ENCODE peak calls at places on chromosome 6, in five cellular contexts. One of them, this sample, is unnamed.

GRCh38 chr6:18432619-18433018 is 45.5 kb downstream of the RNF144B start:
- DNase-seq in right lobe of liver: no peak
- DNase-seq in ovary: no peak
- DNase-seq in spleen: no peak
- DNase-seq in prostate gland: no peak
- DNase-seq in this sample: no peak

GRCh38 chr6:82160255-82160990 is 87.1 kb downstream of the IBTK start:
- DNase-seq in right lobe of liver: no peak
- DNase-seq in ovary: no peak
- DNase-seq in spleen: no peak
- DNase-seq in prostate gland: no peak
- DNase-seq in this sample: no peak

GRCh38 chr6:164502838-164503237 is 806.6 kb downstream of the C6orf118 start:
- DNase-seq in right lobe of liver: no peak
- DNase-seq in ovary: no peak
- DNase-seq in spleen: no peak
- DNase-seq in prostate gland: no peak
- DNase-seq in this sample: no peak

GRCh38 chr6:69974193-69974592 is 107.8 kb downstream of the COL19A1 start:
- DNase-seq in right lobe of liver: no peak
- DNase-seq in ovary: no peak
- DNase-seq in spleen: no peak
- DNase-seq in prostate gland: no peak
- DNase-seq in this sample: no peak

GRCh38 chr6:155853011-155853410 is 397.4 kb upstream of the NOX3 start:
- DNase-seq in right lobe of liver: no peak
- DNase-seq in ovary: no peak
- DNase-seq in spleen: no peak
- DNase-seq in prostate gland: no peak
- DNase-seq in this sample: no peak

GRCh38 chr6:44377971-44378370 is 9.5 kb upstream of the CDC5L start:
- DNase-seq in right lobe of liver: no peak
- DNase-seq in ovary: no peak
- DNase-seq in spleen: no peak
- DNase-seq in prostate gland: no peak
- DNase-seq in this sample: no peak

GRCh38 chr6:142728367-142728766 is 216.6 kb downstream of the HIVEP2 start:
- DNase-seq in right lobe of liver: no peak
- DNase-seq in ovary: no peak
- DNase-seq in spleen: no peak
- DNase-seq in prostate gland: peak
- DNase-seq in this sample: no peak

GRCh38 chr6:149446791-149447376 is 37.9 kb downstream of the ZC3H12D start:
- DNase-seq in right lobe of liver: no peak
- DNase-seq in ovary: no peak
- DNase-seq in spleen: peak
- DNase-seq in prostate gland: no peak
- DNase-seq in this sample: no peak

GRCh38 chr6:28353981-28354676 is 4.4 kb downstream of the ZKSCAN3 start:
- DNase-seq in right lobe of liver: no peak
- DNase-seq in ovary: peak
- DNase-seq in spleen: no peak
- DNase-seq in prostate gland: no peak
- DNase-seq in this sample: no peak

GRCh38 chr6:14837435-14837834 is 408.4 kb upstream of the JARID2 start:
- DNase-seq in right lobe of liver: no peak
- DNase-seq in ovary: no peak
- DNase-seq in spleen: no peak
- DNase-seq in prostate gland: no peak
- DNase-seq in this sample: no peak

GRCh38 chr6:143561105-143561704 is 49.7 kb upstream of the FUCA2 start:
- DNase-seq in right lobe of liver: no peak
- DNase-seq in ovary: no peak
- DNase-seq in spleen: no peak
- DNase-seq in prostate gland: no peak
- DNase-seq in this sample: no peak

GRCh38 chr6:160253714-160254113 is 4.9 kb downstream of the SLC22A2 start:
- DNase-seq in right lobe of liver: no peak
- DNase-seq in ovary: no peak
- DNase-seq in spleen: no peak
- DNase-seq in prostate gland: no peak
- DNase-seq in this sample: no peak

GRCh38 chr6:44527191-44527960 is 139.9 kb downstream of the CDC5L start:
- DNase-seq in right lobe of liver: no peak
- DNase-seq in ovary: no peak
- DNase-seq in spleen: no peak
- DNase-seq in prostate gland: no peak
- DNase-seq in this sample: no peak

GRCh38 chr6:97068211-97068610 is 143.7 kb downstream of the KLHL32 start:
- DNase-seq in right lobe of liver: no peak
- DNase-seq in ovary: no peak
- DNase-seq in spleen: no peak
- DNase-seq in prostate gland: no peak
- DNase-seq in this sample: no peak

GRCh38 chr6:160457843-160458242 is 109.7 kb downstream of the SLC22A3 start:
- DNase-seq in right lobe of liver: no peak
- DNase-seq in ovary: no peak
- DNase-seq in spleen: no peak
- DNase-seq in prostate gland: no peak
- DNase-seq in this sample: no peak

GRCh38 chr6:29702519-29703103 is 20.6 kb upstream of the HLA-F start:
- DNase-seq in right lobe of liver: peak
- DNase-seq in ovary: no peak
- DNase-seq in spleen: peak
- DNase-seq in prostate gland: no peak
- DNase-seq in this sample: no peak

GRCh38 chr6:85997206-85997605 is 354.5 kb upstream of the SYNCRIP start:
- DNase-seq in right lobe of liver: no peak
- DNase-seq in ovary: no peak
- DNase-seq in spleen: no peak
- DNase-seq in prostate gland: no peak
- DNase-seq in this sample: no peak

GRCh38 chr6:131652472-131652871 is 15.4 kb downstream of the ENPP3 start:
- DNase-seq in right lobe of liver: no peak
- DNase-seq in ovary: no peak
- DNase-seq in spleen: no peak
- DNase-seq in prostate gland: peak
- DNase-seq in this sample: no peak

GRCh38 chr6:111210074-111210729 is 122.9 kb downstream of the SLC16A10 start:
- DNase-seq in right lobe of liver: no peak
- DNase-seq in ovary: no peak
- DNase-seq in spleen: no peak
- DNase-seq in prostate gland: peak
- DNase-seq in this sample: no peak

GRCh38 chr6:32845381-32845884 is 1.6 kb upstream of the PSMB8 start:
- DNase-seq in right lobe of liver: no peak
- DNase-seq in ovary: no peak
- DNase-seq in spleen: peak
- DNase-seq in prostate gland: no peak
- DNase-seq in this sample: no peak

GRCh38 chr6:97394160-97394748 is 111.2 kb upstream of the MMS22L start:
- DNase-seq in right lobe of liver: no peak
- DNase-seq in ovary: no peak
- DNase-seq in spleen: no peak
- DNase-seq in prostate gland: peak
- DNase-seq in this sample: no peak

GRCh38 chr6:135606392-135606791 is 108.9 kb upstream of the AHI1 start:
- DNase-seq in right lobe of liver: no peak
- DNase-seq in ovary: no peak
- DNase-seq in spleen: no peak
- DNase-seq in prostate gland: no peak
- DNase-seq in this sample: no peak

GRCh38 chr6:159422041-159422984 is 253.1 kb downstream of the FNDC1 start:
- DNase-seq in right lobe of liver: no peak
- DNase-seq in ovary: no peak
- DNase-seq in spleen: no peak
- DNase-seq in prostate gland: no peak
- DNase-seq in this sample: no peak

GRCh38 chr6:30029587-30029986 is 31.5 kb upstream of the POLR1H start:
- DNase-seq in right lobe of liver: no peak
- DNase-seq in ovary: no peak
- DNase-seq in spleen: no peak
- DNase-seq in prostate gland: no peak
- DNase-seq in this sample: no peak

GRCh38 chr6:89818977-89819335 is 638 bp downstream of the MDN1 start:
- DNase-seq in right lobe of liver: no peak
- DNase-seq in ovary: no peak
- DNase-seq in spleen: no peak
- DNase-seq in prostate gland: peak
- DNase-seq in this sample: no peak

GRCh38 chr6:117263353-117263927 is 1.9 kb upstream of the VGLL2 start:
- DNase-seq in right lobe of liver: no peak
- DNase-seq in ovary: no peak
- DNase-seq in spleen: no peak
- DNase-seq in prostate gland: no peak
- DNase-seq in this sample: no peak

GRCh38 chr6:16822529-16822928 is 61.3 kb upstream of the ATXN1 start:
- DNase-seq in right lobe of liver: no peak
- DNase-seq in ovary: no peak
- DNase-seq in spleen: no peak
- DNase-seq in prostate gland: no peak
- DNase-seq in this sample: no peak

GRCh38 chr6:158374020-158374419 is 61.8 kb downstream of the TULP4 start:
- DNase-seq in right lobe of liver: no peak
- DNase-seq in ovary: no peak
- DNase-seq in spleen: no peak
- DNase-seq in prostate gland: no peak
- DNase-seq in this sample: no peak

GRCh38 chr6:130575971-130576370 is 210.2 kb downstream of the TMEM200A start:
- DNase-seq in right lobe of liver: no peak
- DNase-seq in ovary: no peak
- DNase-seq in spleen: peak
- DNase-seq in prostate gland: no peak
- DNase-seq in this sample: no peak

GRCh38 chr6:100381111-100381510 is 83.6 kb downstream of the SIM1 start:
- DNase-seq in right lobe of liver: no peak
- DNase-seq in ovary: no peak
- DNase-seq in spleen: no peak
- DNase-seq in prostate gland: no peak
- DNase-seq in this sample: no peak

GRCh38 chr6:170225852-170226417 is 64.9 kb downstream of the DLL1 start:
- DNase-seq in right lobe of liver: peak
- DNase-seq in ovary: no peak
- DNase-seq in spleen: peak
- DNase-seq in prostate gland: peak
- DNase-seq in this sample: peak
- TF ChIP-seq POLR2A in right lobe of liver: no peak
- TF ChIP-seq POLR2A in ovary: no peak
- TF ChIP-seq POLR2A in spleen: no peak
- TF ChIP-seq POLR2A in prostate gland: no peak
- TF ChIP-seq POLR2A in this sample: no peak

DNA sequence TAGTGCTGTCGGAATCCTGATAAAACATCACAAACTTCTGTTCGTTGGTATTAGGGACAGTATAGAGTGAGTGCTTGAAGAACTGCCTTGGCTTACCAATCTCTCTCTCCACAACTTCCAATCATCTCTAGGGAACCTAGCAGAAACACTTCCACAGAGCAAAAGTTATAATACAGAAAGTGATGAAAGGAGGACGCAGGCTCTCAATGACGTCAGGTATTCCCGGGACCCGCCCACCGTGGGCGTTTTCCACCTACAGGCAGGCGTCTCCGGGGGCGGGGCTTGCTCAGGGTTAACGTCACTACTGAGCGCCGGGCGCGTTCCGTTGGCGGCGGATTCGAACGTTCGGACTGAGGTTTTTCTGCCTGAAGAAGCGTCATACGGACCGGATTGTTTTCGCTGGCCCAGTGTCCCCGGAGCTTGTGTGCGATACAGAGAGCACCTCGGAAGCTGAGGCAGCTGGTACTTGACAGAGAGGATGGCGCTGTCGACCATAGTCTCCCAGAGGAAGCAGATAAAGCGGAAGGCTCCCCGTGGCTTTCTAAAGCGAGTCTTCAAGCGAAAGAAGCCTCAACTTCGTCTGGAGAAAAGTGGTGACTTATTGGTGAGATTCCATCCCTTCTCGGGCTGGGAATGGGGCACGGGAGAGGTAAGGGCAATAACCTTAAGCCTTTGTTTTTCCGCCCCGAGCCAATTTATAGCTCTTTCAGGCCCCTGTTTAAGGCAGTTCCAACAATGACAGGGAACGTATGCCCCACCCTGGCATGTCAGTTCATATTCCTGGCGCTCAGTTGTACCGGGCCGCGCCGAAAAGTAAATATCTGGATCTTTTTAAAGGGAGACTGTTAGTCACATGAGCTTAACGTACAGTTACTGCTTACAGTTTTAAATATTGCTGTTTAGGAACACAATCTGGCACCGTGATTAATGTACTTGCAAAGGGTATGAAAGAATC is at the start of gene CENPW:
- DNase-seq in right lobe of liver: peak
- DNase-seq in ovary: peak
- DNase-seq in spleen: peak
- DNase-seq in prostate gland: peak
- DNase-seq in this sample: peak
- TF ChIP-seq POLR2A in right lobe of liver: no peak
- TF ChIP-seq POLR2A in ovary: no peak
- TF ChIP-seq POLR2A in spleen: no peak
- TF ChIP-seq POLR2A in prostate gland: no peak
- TF ChIP-seq POLR2A in this sample: no peak

DNA sequence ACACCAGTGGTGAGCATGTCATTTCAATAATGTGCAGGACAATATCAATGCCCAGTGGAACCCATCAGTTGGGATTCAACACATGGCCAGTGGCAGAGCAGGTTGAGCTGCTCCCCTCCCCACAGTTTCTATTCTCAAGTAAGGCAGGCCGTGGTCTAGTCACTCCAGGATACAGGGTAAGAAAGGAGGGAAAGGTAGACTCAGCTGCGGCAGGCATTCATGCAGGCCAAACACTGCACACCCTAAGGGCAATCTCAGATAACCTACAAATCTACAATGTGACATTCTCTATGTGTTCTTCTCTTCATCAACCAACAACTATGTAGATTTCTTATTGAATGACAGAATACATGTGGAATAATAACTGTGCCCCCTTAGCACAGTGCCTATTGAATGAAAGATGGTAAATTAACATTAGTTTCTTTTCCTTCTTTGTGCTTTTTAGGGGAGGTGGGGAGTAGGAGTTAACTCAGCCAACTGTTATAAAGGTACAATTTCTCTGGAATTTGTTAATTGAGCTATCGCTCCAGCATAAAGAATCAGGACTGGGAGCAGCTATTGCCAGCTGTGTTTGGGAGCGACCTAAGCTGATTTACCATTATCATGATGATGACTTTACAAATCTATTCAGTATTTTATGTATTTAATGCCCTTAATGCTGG is 89.7 kb downstream of the FAM50B start:
- DNase-seq in right lobe of liver: no peak
- DNase-seq in ovary: no peak
- DNase-seq in spleen: no peak
- DNase-seq in prostate gland: no peak
- DNase-seq in this sample: no peak
- TF ChIP-seq POLR2A in right lobe of liver: no peak
- TF ChIP-seq POLR2A in ovary: no peak
- TF ChIP-seq POLR2A in spleen: no peak
- TF ChIP-seq POLR2A in prostate gland: no peak
- TF ChIP-seq POLR2A in this sample: no peak

GRCh38 chr6:39280247-39280731 is 33.9 kb downstream of the KCNK17 start:
- DNase-seq in right lobe of liver: peak
- DNase-seq in ovary: no peak
- DNase-seq in spleen: no peak
- DNase-seq in prostate gland: no peak
- DNase-seq in this sample: no peak
- TF ChIP-seq POLR2A in right lobe of liver: peak
- TF ChIP-seq POLR2A in ovary: no peak
- TF ChIP-seq POLR2A in spleen: no peak
- TF ChIP-seq POLR2A in prostate gland: no peak
- TF ChIP-seq POLR2A in this sample: no peak

This sample was measured in gastrocnemius medialis.